ENCODE peak calls at places on chromosomes 5 and 9, in ten cellular contexts. O is AG10803, F is cardiac fibroblast, A is brain microvascular endothelial cell, Z is choroid plexus epithelial cell, B is IMR-90, N is breast epithelium, E is upper lobe of right lung, G is psoas muscle, V is fibroblast of lung. K is an unnamed sample.

GRCh38 chr9:71119746-71120145 is 1.7 kb downstream of the TRPM3 start:
- DNase-seq in O (no peak), F (no peak), A (no peak), Z (no peak), B (no peak), N (no peak), E (no peak), G (no peak), V (no peak), K (no peak)

GRCh38 chr9:129436751-129437625 is 183.9 kb downstream of the C9orf50 start:
- DNase-seq in O (peak; percentile 43), F (peak; percentile 38), A (no peak), Z (peak; percentile 70), B (peak; percentile 57), N (no peak), E (peak; percentile 80), G (peak; percentile 67), V (peak; percentile 74), K (no peak)

GRCh38 chr5:173204185-173204979 is 30.6 kb downstream of the NKX2-5 start:
- DNase-seq in O (peak; percentile 31), F (peak; percentile 57), A (peak; percentile 37), Z (peak; percentile 62), B (peak; percentile 33), N (no peak), E (no peak), G (no peak), V (peak; percentile 12), K (no peak)

GRCh38 chr9:98342819-98343208 is 87.4 kb upstream of the TBC1D2 start:
- DNase-seq in O (no peak), F (no peak), A (no peak), Z (no peak), B (no peak), N (no peak), E (no peak), G (no peak), V (no peak), K (no peak)

GRCh38 chr5:158921441-158922262 is 178.1 kb downstream of the EBF1 start:
- DNase-seq in O (peak; percentile 36), F (no peak), A (no peak), Z (no peak), B (no peak), N (no peak), E (no peak), G (no peak), V (no peak), K (no peak)

GRCh38 chr5:74798977-74799911 is 32.2 kb downstream of the NSA2 start:
- DNase-seq in O (no peak), F (no peak), A (no peak), Z (peak; percentile 5), B (peak; percentile 20), N (no peak), E (no peak), G (no peak), V (peak; percentile 46), K (peak; percentile 52)

GRCh38 chr9:103397868-103398600 is 402.9 kb downstream of the CYLC2 start:
- DNase-seq in O (no peak), F (peak; percentile 83), A (peak; percentile 76), Z (peak; percentile 66), B (no peak), N (no peak), E (no peak), G (no peak), V (peak; percentile 20), K (peak; percentile 53)

GRCh38 chr5:126014691-126015090 is 408.5 kb upstream of the GRAMD2B start:
- DNase-seq in O (no peak), F (no peak), A (no peak), Z (no peak), B (no peak), N (no peak), E (no peak), G (no peak), V (no peak), K (no peak)

GRCh38 chr9:136664799-136665082 is 2.0 kb downstream of the EGFL7 start:
- DNase-seq in O (no peak), F (no peak), A (no peak), Z (no peak), B (no peak), N (no peak), E (no peak), G (no peak), V (no peak), K (no peak)

GRCh38 chr9:136665111-136665703 is 2.5 kb downstream of the EGFL7 start:
- DNase-seq in O (no peak), F (no peak), A (no peak), Z (no peak), B (no peak), N (no peak), E (no peak), G (no peak), V (peak; percentile 8), K (no peak)

GRCh38 chr9:136666364-136667216 is 3.9 kb downstream of the EGFL7 start:
- DNase-seq in O (no peak), F (no peak), A (no peak), Z (no peak), B (no peak), N (no peak), E (no peak), G (no peak), V (no peak), K (no peak)

GRCh38 chr9:136667217-136667939 is 4.7 kb downstream of the EGFL7 start:
- DNase-seq in O (no peak), F (no peak), A (no peak), Z (no peak), B (no peak), N (no peak), E (no peak), G (no peak), V (no peak), K (no peak)

DNA sequence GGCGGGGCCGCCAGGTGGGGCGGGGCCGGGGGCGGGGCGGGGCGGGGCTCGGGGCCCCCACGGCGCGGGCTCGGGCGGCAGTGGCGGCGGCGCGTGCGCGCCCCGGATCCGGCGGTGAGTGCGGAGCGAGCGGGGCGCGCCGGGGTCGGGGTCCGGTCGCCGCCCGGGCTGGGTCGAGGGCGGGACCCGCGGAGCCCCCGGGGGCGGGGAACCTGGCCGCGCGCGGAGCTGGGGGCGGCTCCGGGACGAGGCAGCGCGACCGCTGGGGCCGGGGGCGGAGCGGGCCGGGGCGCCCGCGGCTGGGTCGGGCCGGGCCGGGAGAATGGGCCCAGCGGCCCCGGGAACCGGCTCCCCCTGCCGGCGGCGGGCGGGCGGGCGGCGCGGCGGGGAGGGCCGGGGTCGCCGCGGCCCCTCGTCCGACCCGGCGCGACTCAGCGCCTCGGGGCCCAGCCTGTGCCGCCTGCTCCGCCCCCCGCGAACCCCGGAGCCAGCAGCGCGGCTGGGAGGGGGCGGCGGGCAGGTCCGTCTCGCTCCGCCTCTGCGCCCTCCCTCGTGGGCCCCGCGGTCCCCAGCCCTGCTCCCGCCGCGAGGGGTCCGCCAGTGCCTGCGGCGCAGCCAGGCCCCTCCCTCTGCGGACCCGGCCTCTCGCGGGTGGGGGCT is 3.1 kb downstream of the EGFL7 start:
- DNase-seq in O (no peak), F (no peak), A (no peak), Z (no peak), B (no peak), N (no peak), E (no peak), G (no peak), V (no peak), K (no peak)
- TF ChIP-seq CTCF in O (no peak), F (no peak), A (no peak), Z (no peak), B (peak; percentile 11), N (no peak), E (no peak), G (peak; percentile 15), V (no peak), K (no peak)

GRCh38 chr5:109155625-109156024 is 254.1 kb downstream of the PJA2 start:
- DNase-seq in O (no peak), F (no peak), A (no peak), Z (no peak), B (no peak), N (no peak), E (no peak), G (no peak), V (no peak), K (no peak)

GRCh38 chr5:109146611-109147010 is 263.2 kb downstream of the PJA2 start:
- DNase-seq in O (no peak), F (peak; percentile 47), A (no peak), Z (peak; percentile 14), B (peak; percentile 42), N (no peak), E (no peak), G (no peak), V (peak; percentile 7), K (no peak)

GRCh38 chr5:109156885-109157284 is 252.9 kb downstream of the PJA2 start:
- DNase-seq in O (no peak), F (no peak), A (no peak), Z (no peak), B (no peak), N (no peak), E (no peak), G (no peak), V (no peak), K (no peak)

DNA sequence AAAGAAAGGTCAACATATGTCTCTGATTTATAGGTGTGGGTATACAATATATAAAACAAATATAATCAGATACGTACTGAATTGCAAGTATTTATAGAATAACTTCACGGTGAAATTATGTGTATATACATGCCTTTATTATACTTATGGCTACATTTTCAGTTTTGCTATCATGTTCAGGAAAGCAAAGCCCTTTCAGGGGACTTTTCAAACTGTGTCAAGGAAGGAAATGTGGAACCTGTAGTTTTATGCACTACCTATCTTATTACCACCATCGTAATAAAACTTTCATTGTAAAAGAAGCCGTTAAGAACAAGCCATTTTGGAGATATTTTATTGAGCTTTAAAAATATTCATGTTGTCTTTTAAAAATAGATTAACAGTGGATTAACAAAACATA is 257.2 kb downstream of the PJA2 start:
- DNase-seq in O (no peak), F (no peak), A (no peak), Z (no peak), B (no peak), N (no peak), E (no peak), G (no peak), V (no peak), K (no peak)
- H3K4me3 ChIP-seq in O (no peak overlapping the region), F (no peak overlapping the region), A (no peak overlapping the region), Z (no peak overlapping the region), B (no peak overlapping the region), N (no peak overlapping the region), E (no peak overlapping the region), G (no peak overlapping the region), V (no peak overlapping the region), K (no peak overlapping the region)

GRCh38 chr5:151196556-151197290 is 27.2 kb downstream of the CCDC69 start:
- DNase-seq in O (no peak), F (no peak), A (no peak), Z (no peak), B (no peak), N (no peak), E (no peak), G (no peak), V (no peak), K (no peak)

GRCh38 chr5:151195622-151196021 is 28.3 kb downstream of the CCDC69 start:
- DNase-seq in O (peak; percentile 86), F (peak; percentile 65), A (no peak), Z (peak; percentile 64), B (no peak), N (no peak), E (peak; percentile 66), G (no peak), V (no peak), K (no peak)

GRCh38 chr5:151200913-151201445 is 22.9 kb downstream of the CCDC69 start:
- DNase-seq in O (no peak), F (no peak), A (no peak), Z (no peak), B (no peak), N (no peak), E (no peak), G (no peak), V (no peak), K (no peak)

GRCh38 chr5:151199581-151200185 is 24.2 kb downstream of the CCDC69 start:
- DNase-seq in O (no peak), F (no peak), A (no peak), Z (no peak), B (no peak), N (no peak), E (peak; percentile 10), G (no peak), V (no peak), K (no peak)

DNA sequence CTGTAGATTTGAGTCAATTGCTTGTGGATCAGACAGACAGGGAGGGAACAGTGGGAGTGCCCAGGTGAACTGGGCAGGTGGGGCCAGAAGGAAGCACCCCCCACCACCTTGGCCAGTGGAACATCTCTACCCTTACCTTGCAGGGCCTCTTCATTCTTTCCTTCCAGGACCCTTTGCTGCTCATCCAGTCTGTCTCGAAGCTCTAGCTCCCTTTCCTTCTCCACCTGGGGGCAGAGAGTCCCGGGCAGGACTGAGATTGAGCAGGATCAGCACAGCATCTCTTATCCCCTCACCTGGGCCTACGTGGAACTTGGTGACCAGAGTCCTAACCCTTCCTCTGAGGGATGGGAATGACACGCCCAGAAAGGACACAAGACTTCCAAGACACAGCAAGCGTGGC is 25.0 kb downstream of the CCDC69 start:
- DNase-seq in O (no peak), F (no peak), A (no peak), Z (no peak), B (no peak), N (no peak), E (peak; percentile 26), G (no peak), V (no peak), K (no peak)
- TF ChIP-seq CTCF in O (no peak), F (no peak), A (no peak), Z (no peak), B (no peak), N (no peak), E (no peak), G (no peak), V (no peak), K (no peak)

GRCh38 chr5:34041247-34041972 is 1.6 kb downstream of the C1QTNF3 start:
- DNase-seq in O (no peak), F (no peak), A (no peak), Z (no peak), B (no peak), N (no peak), E (no peak), G (no peak), V (peak; percentile 21), K (no peak)

GRCh38 chr5:34040411-34040810 is 2.6 kb downstream of the C1QTNF3 start:
- DNase-seq in O (no peak), F (no peak), A (no peak), Z (no peak), B (peak; percentile 35), N (no peak), E (no peak), G (no peak), V (peak; percentile 29), K (no peak)

GRCh38 chr5:34043099-34043876 is at the start of gene C1QTNF3:
- DNase-seq in O (peak; percentile 76), F (no peak), A (no peak), Z (no peak), B (no peak), N (no peak), E (no peak), G (no peak), V (peak; percentile 58), K (no peak)

GRCh38 chr5:34039398-34040157 is 3.4 kb downstream of the C1QTNF3 start:
- DNase-seq in O (peak; percentile 62), F (no peak), A (no peak), Z (no peak), B (no peak), N (no peak), E (no peak), G (no peak), V (no peak), K (no peak)

GRCh38 chr5:34042302-34042701 is 711 bp downstream of the C1QTNF3 start:
- DNase-seq in O (no peak), F (no peak), A (no peak), Z (no peak), B (no peak), N (no peak), E (no peak), G (peak; percentile 24), V (no peak), K (no peak)
- H3K4me3 ChIP-seq in O (peak overlapping the region; percentile 0), F (no peak overlapping the region), A (no peak overlapping the region), Z (no peak overlapping the region), B (no peak overlapping the region), N (no peak overlapping the region), E (no peak overlapping the region), G (peak overlapping the region; percentile 40), V (no peak overlapping the region), K (no peak overlapping the region)